ENCODE peak calls at places on chromosomes 2 and 18, in ten cellular contexts. X, U, D, M, I, S, Z, O, N and Q are unnamed samples. For H3K4me1 and H3K36me3, the result is how much of the 10 kb centered on the place peaks cover.

GRCh38 chr18:75679347-75679746 is 251.8 kb upstream of the SMIM21 start:
- DNase-seq in X (peak), U (no peak), D (peak), M (no peak), I (no peak), S (no peak), Z (no peak), O (no peak), N (no peak), Q (no peak)

GRCh38 chr2:197873293-197873701 is 68.9 kb downstream of the PLCL1 start:
- DNase-seq in X (no peak), U (no peak), D (no peak), M (no peak), I (no peak), S (peak), Z (no peak), O (no peak), N (no peak), Q (no peak)

GRCh38 chr2:18834341-18834740 is 245.0 kb upstream of the NT5C1B start:
- DNase-seq in X (peak), U (no peak), D (no peak), M (no peak), I (no peak), S (no peak), Z (no peak), O (no peak), N (no peak), Q (no peak)

GRCh38 chr2:12008425-12009061 is 262.1 kb downstream of the LPIN1 start:
- DNase-seq in X (no peak), U (no peak), D (no peak), M (no peak), I (no peak), S (no peak), Z (no peak), O (no peak), N (no peak), Q (no peak)

GRCh38 chr2:128177315-128177714 is 86.3 kb downstream of the UGGT1 start:
- DNase-seq in X (no peak), U (no peak), D (no peak), M (no peak), I (no peak), S (no peak), Z (no peak), O (no peak), N (no peak), Q (no peak)

GRCh38 chr2:32064021-32064678 is 794 bp downstream of the SPAST start:
- DNase-seq in X (no peak), U (peak), D (peak), M (no peak), I (no peak), S (no peak), Z (peak), O (no peak), N (peak), Q (no peak)

GRCh38 chr2:236991874-236992273 is 93.8 kb upstream of the COPS8 start:
- DNase-seq in X (no peak), U (no peak), D (no peak), M (no peak), I (no peak), S (no peak), Z (no peak), O (no peak), N (no peak), Q (no peak)

GRCh38 chr18:27413495-27414401 is 228.6 kb upstream of the CHST9 start:
- DNase-seq in X (peak), U (no peak), D (peak), M (no peak), I (no peak), S (no peak), Z (no peak), O (no peak), N (no peak), Q (no peak)

GRCh38 chr18:45662468-45662867 is 47.2 kb downstream of the SLC14A2 start:
- DNase-seq in X (no peak), U (no peak), D (no peak), M (peak), I (no peak), S (no peak), Z (no peak), O (no peak), N (no peak), Q (no peak)

GRCh38 chr18:45654677-45655076 is 39.4 kb downstream of the SLC14A2 start:
- DNase-seq in X (no peak), U (no peak), D (no peak), M (no peak), I (no peak), S (no peak), Z (no peak), O (no peak), N (no peak), Q (no peak)

GRCh38 chr18:45657357-45658335 is 42.4 kb downstream of the SLC14A2 start:
- DNase-seq in X (no peak), U (no peak), D (no peak), M (no peak), I (no peak), S (no peak), Z (no peak), O (no peak), N (no peak), Q (no peak)

GRCh38 chr18:45656194-45656593 is 40.9 kb downstream of the SLC14A2 start:
- DNase-seq in X (no peak), U (no peak), D (no peak), M (no peak), I (no peak), S (no peak), Z (no peak), O (no peak), N (no peak), Q (no peak)

DNA sequence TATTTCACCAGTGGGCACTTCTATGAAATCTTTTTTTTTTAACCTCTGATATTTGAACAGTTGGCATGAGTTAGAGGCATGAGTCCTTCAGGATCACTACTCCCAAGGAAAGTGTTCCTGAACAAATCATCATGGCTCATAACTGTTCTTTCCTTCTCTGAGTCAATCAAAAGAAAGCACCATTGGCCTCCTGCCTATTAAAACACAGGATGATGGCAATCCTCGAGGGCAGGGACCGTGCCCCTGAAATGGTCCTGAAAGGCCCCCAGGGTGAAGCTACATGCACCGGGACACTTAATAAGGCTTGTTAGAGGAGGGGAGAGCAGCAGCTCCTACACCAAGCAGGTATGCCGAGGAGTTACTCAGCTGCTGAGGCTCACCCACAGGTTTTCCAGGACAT is 43.5 kb downstream of the SLC14A2 start:
- DNase-seq in X (no peak), U (no peak), D (no peak), M (no peak), I (no peak), S (no peak), Z (no peak), O (no peak), N (no peak), Q (no peak)
- TF ChIP-seq EP300 in X (no peak), U (no peak), D (no peak), M (no peak), I (no peak), S (no peak), Z (no peak), O (no peak), N (no peak), Q (no peak)

GRCh38 chr2:105859694-105859951 is 114.9 kb downstream of the NCK2 start:
- DNase-seq in X (no peak), U (no peak), D (no peak), M (no peak), I (no peak), S (no peak), Z (no peak), O (no peak), N (no peak), Q (no peak)

GRCh38 chr2:105861198-105861597 is 116.5 kb downstream of the NCK2 start:
- DNase-seq in X (no peak), U (no peak), D (no peak), M (no peak), I (no peak), S (no peak), Z (no peak), O (no peak), N (no peak), Q (no peak)

GRCh38 chr2:105857076-105857740 is 112.5 kb downstream of the NCK2 start:
- DNase-seq in X (no peak), U (no peak), D (no peak), M (no peak), I (no peak), S (no peak), Z (no peak), O (peak), N (no peak), Q (no peak)

GRCh38 chr2:105860567-105860966 is 115.9 kb downstream of the NCK2 start:
- DNase-seq in X (no peak), U (no peak), D (no peak), M (no peak), I (no peak), S (no peak), Z (no peak), O (no peak), N (no peak), Q (no peak)

DNA sequence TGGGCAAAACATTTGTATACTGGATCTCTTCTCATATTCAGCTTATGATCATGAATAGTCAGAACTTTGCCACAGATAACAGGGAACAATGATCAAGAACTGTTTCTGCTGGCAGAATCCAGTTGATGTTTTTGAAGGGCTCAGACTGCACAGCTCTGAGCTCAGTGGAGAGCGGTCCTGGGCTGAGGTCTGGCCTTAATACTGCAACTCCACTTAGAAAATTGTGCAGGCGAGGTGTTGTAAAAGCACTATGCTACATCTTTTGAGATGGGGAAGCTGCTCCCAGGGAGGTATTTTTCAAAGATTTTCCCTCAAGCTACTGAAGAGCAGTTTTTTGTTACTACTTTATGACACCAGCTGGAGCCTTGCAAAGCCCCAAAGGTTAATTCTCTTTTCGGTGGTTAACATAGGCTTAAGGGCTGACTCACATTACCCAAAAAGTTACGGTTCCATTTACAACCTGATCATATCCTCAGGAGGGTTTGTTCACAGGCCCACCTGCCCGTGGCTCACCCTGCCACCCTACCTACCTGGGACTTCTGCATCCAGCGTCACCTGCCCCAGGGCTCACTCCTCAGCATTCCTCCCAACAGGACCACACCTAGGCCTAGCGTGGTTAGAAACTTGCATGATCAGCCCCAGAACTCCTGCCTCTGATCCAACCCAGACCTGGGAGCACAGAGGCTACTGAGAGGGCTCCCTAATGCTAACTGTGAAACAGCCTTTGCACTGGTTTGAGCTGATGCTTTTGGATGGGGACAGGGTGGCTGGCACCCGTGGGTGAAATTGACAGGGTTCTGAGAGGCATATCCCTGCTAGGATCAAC is 114.4 kb downstream of the NCK2 start:
- DNase-seq in X (no peak), U (no peak), D (no peak), M (no peak), I (no peak), S (no peak), Z (no peak), O (no peak), N (no peak), Q (no peak)
- H3K4me1 ChIP-seq in X (under half), U (under half), D (under half), M (under half), I (under half), S (under half), Z (under half), O (under half), N (under half), Q (half or more)

GRCh38 chr2:235803028-235803427 is 309.2 kb downstream of the AGAP1 start:
- DNase-seq in X (no peak), U (no peak), D (no peak), M (no peak), I (no peak), S (no peak), Z (no peak), O (no peak), N (no peak), Q (no peak)
- H3K36me3 ChIP-seq in X (under half), U (under half), D (under half), M (under half), I (under half), S (under half), Z (under half), O (under half), N (under half), Q (under half)

GRCh38 chr18:3066391-3067079 is 53.6 kb upstream of the LPIN2 start:
- DNase-seq in X (no peak), U (no peak), D (no peak), M (no peak), I (no peak), S (no peak), Z (no peak), O (no peak), N (no peak), Q (no peak)
- TF ChIP-seq EP300 in X (no peak), U (no peak), D (no peak), M (no peak), I (no peak), S (no peak), Z (no peak), O (no peak), N (no peak), Q (no peak)

GRCh38 chr18:55419132-55419938 is 168.7 kb downstream of the TCF4 start:
- DNase-seq in X (no peak), U (no peak), D (no peak), M (no peak), I (no peak), S (no peak), Z (no peak), O (no peak), N (no peak), Q (no peak)
- H3K4me1 ChIP-seq in X (under half), U (under half), D (under half), M (half or more), I (under half), S (under half), Z (under half), O (under half), N (half or more), Q (under half)